ENCODE peak calls at places on chromosomes 2 and 18, in seven cellular contexts. C, K, F, O, D, Q and T are unnamed samples.

GRCh38 chr2:39033980-39034379 is 86.9 kb downstream of the SOS1 start:
- DNase-seq in C (no peak), K (peak), F (peak), O (no peak), D (no peak), Q (no peak), T (no peak)

GRCh38 chr2:69200107-69200520 is 186.9 kb downstream of the GFPT1 start:
- DNase-seq in C (no peak), K (peak), F (peak), O (peak), D (no peak), Q (no peak), T (no peak)

GRCh38 chr18:76859474-76860339 is 37.4 kb downstream of the ZNF236 start:
- DNase-seq in C (peak), K (no peak), F (no peak), O (no peak), D (no peak), Q (no peak), T (no peak)

GRCh38 chr18:35407871-35408481 is 30.8 kb upstream of the ZNF396 start:
- DNase-seq in C (peak), K (peak), F (peak), O (peak), D (peak), Q (peak), T (no peak)

GRCh38 chr2:795245-796041 is 118.2 kb upstream of the TMEM18 start:
- DNase-seq in C (no peak), K (no peak), F (no peak), O (no peak), D (no peak), Q (no peak), T (no peak)

GRCh38 chr2:41647468-41648042 is 400.3 kb upstream of the PKDCC start:
- DNase-seq in C (no peak), K (no peak), F (peak), O (no peak), D (no peak), Q (no peak), T (no peak)

GRCh38 chr18:25650201-25650941 is 298.4 kb upstream of the ZNF521 start:
- DNase-seq in C (no peak), K (peak), F (peak), O (no peak), D (no peak), Q (no peak), T (no peak)

GRCh38 chr2:100527420-100528015 is 35.3 kb upstream of the PDCL3 start:
- DNase-seq in C (no peak), K (no peak), F (no peak), O (no peak), D (no peak), Q (no peak), T (peak)

GRCh38 chr18:31659574-31660149 is 24.7 kb downstream of the B4GALT6 start:
- DNase-seq in C (no peak), K (no peak), F (no peak), O (no peak), D (no peak), Q (no peak), T (no peak)

GRCh38 chr2:99488999-99489757 is 639 bp downstream of the REV1 start:
- DNase-seq in C (peak), K (peak), F (peak), O (peak), D (peak), Q (peak), T (peak)

GRCh38 chr2:76861708-76862107 is 660.5 kb downstream of the LRRTM4 start:
- DNase-seq in C (no peak), K (no peak), F (peak), O (no peak), D (no peak), Q (no peak), T (no peak)

GRCh38 chr18:11927497-11927896 is 19.4 kb upstream of the MPPE1 start:
- DNase-seq in C (no peak), K (no peak), F (peak), O (no peak), D (no peak), Q (no peak), T (no peak)

GRCh38 chr2:110852051-110852450 is 119.7 kb downstream of the ACOXL start:
- DNase-seq in C (no peak), K (no peak), F (no peak), O (no peak), D (no peak), Q (no peak), T (no peak)

GRCh38 chr2:207505728-207506127 is 24.0 kb upstream of the CREB1 start:
- DNase-seq in C (no peak), K (peak), F (peak), O (no peak), D (peak), Q (no peak), T (no peak)

GRCh38 chr2:171985076-171985475 is 14.7 kb upstream of the METAP1D start:
- DNase-seq in C (no peak), K (no peak), F (no peak), O (no peak), D (no peak), Q (no peak), T (no peak)

DNA sequence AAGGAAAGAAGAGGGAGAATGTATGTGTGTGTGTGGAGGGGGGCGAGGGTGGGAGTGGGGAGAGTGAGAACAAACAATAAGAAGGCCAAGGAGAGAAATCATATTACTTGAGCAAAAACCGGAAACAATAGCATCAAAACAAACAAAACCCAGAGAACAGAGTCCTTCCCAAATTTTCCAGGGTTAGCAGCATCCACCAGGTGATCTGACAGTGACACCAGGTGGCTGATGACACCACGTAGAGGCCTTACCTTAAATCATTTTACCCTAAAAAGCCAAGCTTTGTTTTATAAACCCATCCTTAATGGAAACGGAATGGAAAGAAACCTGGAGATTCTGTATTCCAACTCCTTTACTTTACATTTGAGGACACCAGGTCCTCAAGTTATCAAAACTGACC is 42.9 kb downstream of the CDCA7 start:
- DNase-seq in C (no peak), K (no peak), F (no peak), O (no peak), D (no peak), Q (no peak), T (no peak)
- TF ChIP-seq CTCF in C (peak), K (no peak), F (no peak), O (no peak), D (no peak), Q (no peak), T (no peak)

DNA sequence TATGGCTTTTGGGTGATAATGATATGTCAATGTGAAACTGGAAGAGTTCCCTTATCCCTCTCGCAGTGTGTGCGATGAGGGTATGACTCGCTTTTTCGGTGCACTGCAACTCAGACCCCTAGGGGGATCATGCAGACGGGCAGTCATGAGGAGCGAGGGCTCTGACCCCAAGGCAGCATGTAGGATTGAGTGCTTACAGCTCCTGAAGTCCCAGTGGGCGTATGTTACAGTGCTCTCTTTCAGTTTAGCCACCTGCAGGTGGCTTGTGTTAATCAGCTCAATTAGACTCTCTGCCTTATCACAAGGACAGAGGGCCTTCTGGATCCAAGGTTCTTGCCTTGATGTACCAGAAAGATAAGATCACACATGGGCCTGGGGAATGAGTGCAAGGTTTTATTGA is 1269.9 kb upstream of the GYPC start:
- DNase-seq in C (no peak), K (no peak), F (no peak), O (no peak), D (no peak), Q (no peak), T (no peak)
- TF ChIP-seq CTCF in C (no peak), K (no peak), F (no peak), O (no peak), D (no peak), Q (no peak), T (no peak)

GRCh38 chr2:226799976-226800940 is 638 bp upstream of the IRS1 start:
- DNase-seq in C (no peak), K (no peak), F (peak), O (peak), D (no peak), Q (peak), T (no peak)
- TF ChIP-seq CTCF in C (peak), K (no peak), F (no peak), O (peak), D (peak), Q (no peak), T (peak)

GRCh38 chr2:217478831-217479435 is 523.9 kb downstream of the TNS1 start:
- DNase-seq in C (no peak), K (no peak), F (no peak), O (no peak), D (no peak), Q (no peak), T (no peak)

GRCh38 chr2:217475791-217476190 is 527.0 kb downstream of the TNS1 start:
- DNase-seq in C (no peak), K (no peak), F (no peak), O (no peak), D (no peak), Q (no peak), T (no peak)

GRCh38 chr2:217479626-217480025 is 523.2 kb downstream of the TNS1 start:
- DNase-seq in C (no peak), K (no peak), F (no peak), O (no peak), D (no peak), Q (no peak), T (no peak)

GRCh38 chr2:217475101-217475500 is 527.7 kb downstream of the TNS1 start:
- DNase-seq in C (no peak), K (no peak), F (no peak), O (no peak), D (no peak), Q (no peak), T (no peak)

DNA sequence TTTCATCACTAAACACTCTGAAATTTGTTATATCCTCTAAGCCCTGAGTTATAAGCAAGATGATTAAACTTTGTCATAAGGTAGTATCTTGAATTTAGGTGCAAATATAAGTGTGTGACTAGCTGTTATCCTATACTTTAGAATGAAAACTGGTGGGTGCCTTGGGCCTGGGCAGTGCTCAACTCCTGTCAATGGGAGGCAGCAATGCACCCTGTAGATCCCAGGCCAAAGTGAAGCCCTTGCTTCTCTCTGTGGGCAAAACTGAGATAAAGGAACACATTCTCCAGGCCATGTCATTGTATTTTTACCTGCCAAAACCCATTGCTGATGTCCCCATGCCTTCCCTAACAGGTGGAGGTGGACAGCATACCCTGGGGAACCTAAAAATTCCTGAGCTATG is 525.2 kb downstream of the TNS1 start:
- DNase-seq in C (no peak), K (no peak), F (no peak), O (no peak), D (no peak), Q (no peak), T (no peak)
- TF ChIP-seq CTCF in C (no peak), K (no peak), F (no peak), O (no peak), D (no peak), Q (no peak), T (no peak)

DNA sequence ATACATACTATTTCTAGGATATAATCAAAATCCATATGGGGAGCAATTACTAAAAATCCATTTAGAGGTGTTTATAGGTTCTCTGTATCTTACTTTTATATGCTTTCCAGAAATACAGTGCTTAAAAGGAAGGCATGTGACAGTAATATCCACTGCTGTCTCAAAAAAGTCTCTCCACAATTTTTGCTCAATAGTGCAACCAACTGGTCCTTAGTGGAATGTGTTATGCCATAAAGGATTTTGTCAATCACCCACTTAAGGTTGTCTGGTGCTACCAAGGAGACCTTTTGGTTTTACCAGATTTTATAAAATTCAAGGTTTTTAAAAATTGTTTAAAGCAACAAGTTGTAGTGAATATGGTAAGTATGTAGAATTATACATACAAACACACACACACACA is 328.5 kb upstream of the DSEL start:
- DNase-seq in C (no peak), K (no peak), F (peak), O (no peak), D (no peak), Q (no peak), T (no peak)
- TF ChIP-seq CTCF in C (no peak), K (no peak), F (peak), O (no peak), D (no peak), Q (no peak), T (no peak)

GRCh38 chr2:231557571-231558217 is 27.4 kb upstream of the NMUR1 start:
- DNase-seq in C (peak), K (peak), F (peak), O (peak), D (peak), Q (peak), T (no peak)
- TF ChIP-seq CTCF in C (peak), K (peak), F (peak), O (peak), D (peak), Q (peak), T (peak)